ENCODE peak calls at places on chromosome 22, in nine cellular contexts. S is kidney epithelial cell, Z is epithelial cell of proximal tubule, L is GM23248, C is AG09309, Y is A549, G is bronchial epithelial cell, B is cardiac muscle cell, V is upper lobe of right lung. J is an unnamed sample.

GRCh38 chr22:36798671-36799066 is 18.2 kb downstream of the PVALB start:
- DNase-seq in S (no peak), Z (no peak), L (no peak), C (no peak), Y (no peak), G (no peak), B (no peak), V (no peak), J (no peak)

GRCh38 chr22:30821381-30821780 is 126.7 kb downstream of the OSBP2 start:
- DNase-seq in S (no peak), Z (no peak), L (no peak), C (no peak), Y (no peak), G (no peak), B (no peak), V (peak; percentile 7), J (no peak)

GRCh38 chr22:23054531-23055257 is 15.6 kb upstream of the GNAZ start:
- DNase-seq in S (no peak), Z (peak; percentile 10), L (no peak), C (no peak), Y (no peak), G (no peak), B (no peak), V (peak; percentile 36), J (no peak)

GRCh38 chr22:37824674-37825641 is 1.8 kb downstream of the GALR3 start:
- DNase-seq in S (no peak), Z (no peak), L (peak; percentile 46), C (no peak), Y (no peak), G (no peak), B (no peak), V (no peak), J (no peak)

GRCh38 chr22:36863281-36863680 is 2.5 kb downstream of the NCF4 start:
- DNase-seq in S (no peak), Z (no peak), L (no peak), C (no peak), Y (no peak), G (no peak), B (no peak), V (peak; percentile 50), J (no peak)

GRCh38 chr22:48403521-48403921 is 1424.2 kb downstream of the BRD1 start:
- DNase-seq in S (no peak), Z (no peak), L (no peak), C (no peak), Y (no peak), G (no peak), B (no peak), V (no peak), J (no peak)

GRCh38 chr22:30843245-30843644 is 125.3 kb downstream of the MORC2 start:
- DNase-seq in S (no peak), Z (no peak), L (no peak), C (no peak), Y (no peak), G (no peak), B (no peak), V (peak; percentile 3), J (peak; percentile 27)

GRCh38 chr22:37203354-37204044 is 8.8 kb downstream of the SSTR3 start:
- DNase-seq in S (no peak), Z (no peak), L (no peak), C (no peak), Y (no peak), G (no peak), B (no peak), V (peak; percentile 49), J (no peak)

GRCh38 chr22:29290061-29290460 is 16.4 kb upstream of the GAS2L1 start:
- DNase-seq in S (no peak), Z (no peak), L (no peak), C (no peak), Y (no peak), G (no peak), B (no peak), V (no peak), J (no peak)

GRCh38 chr22:39528681-39529486 is 3.7 kb downstream of the RPS19BP1 start:
- DNase-seq in S (no peak), Z (no peak), L (peak; percentile 95), C (peak; percentile 75), Y (peak; percentile 53), G (peak; percentile 71), B (peak; percentile 92), V (peak; percentile 95), J (peak; percentile 74)

GRCh38 chr22:39530136-39530535 is 2.4 kb downstream of the RPS19BP1 start:
- DNase-seq in S (no peak), Z (no peak), L (no peak), C (no peak), Y (no peak), G (no peak), B (no peak), V (no peak), J (no peak)

GRCh38 chr22:39530692-39531331 is 1.7 kb downstream of the RPS19BP1 start:
- DNase-seq in S (no peak), Z (no peak), L (peak; percentile 68), C (no peak), Y (no peak), G (peak; percentile 47), B (peak; percentile 44), V (no peak), J (no peak)

GRCh38 chr22:39528080-39528661 is 4.4 kb downstream of the RPS19BP1 start:
- DNase-seq in S (no peak), Z (no peak), L (no peak), C (no peak), Y (no peak), G (no peak), B (no peak), V (no peak), J (no peak)

DNA sequence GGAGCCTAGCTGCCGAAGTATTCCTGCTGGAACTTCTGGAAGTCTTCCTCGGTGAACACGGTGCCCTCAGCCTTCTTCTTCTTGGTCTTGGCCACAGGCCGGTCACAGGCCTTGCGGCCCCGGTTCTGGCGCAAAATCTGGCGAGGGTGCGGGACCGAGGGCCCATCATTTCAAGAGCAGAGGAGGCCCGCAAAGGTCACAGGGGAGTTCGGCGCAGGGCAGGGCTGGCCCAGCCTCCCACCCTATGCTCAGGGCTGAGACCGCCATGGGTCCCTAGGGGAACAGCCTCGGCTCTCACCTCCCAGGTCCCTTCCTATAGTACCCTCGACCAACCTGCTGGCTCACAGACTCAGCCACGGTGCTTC is 3.1 kb downstream of the RPS19BP1 start:
- DNase-seq in S (no peak), Z (no peak), L (no peak), C (no peak), Y (no peak), G (no peak), B (no peak), V (no peak), J (no peak)
- H3K4me3 ChIP-seq in S (no peak overlapping the region), Z (no peak overlapping the region), L (no peak overlapping the region), C (no peak overlapping the region), Y (no peak overlapping the region), G (no peak overlapping the region), B (no peak overlapping the region), V (no peak overlapping the region), J (no peak overlapping the region)

GRCh38 chr22:43127166-43127908 is 15.9 kb downstream of the MCAT start:
- DNase-seq in S (no peak), Z (no peak), L (no peak), C (no peak), Y (no peak), G (peak; percentile 81), B (no peak), V (no peak), J (no peak)
- H3K4me3 ChIP-seq in S (no peak overlapping the region), Z (no peak overlapping the region), L (no peak overlapping the region), C (no peak overlapping the region), Y (no peak overlapping the region), G (peak overlapping the region; percentile 53), B (no peak overlapping the region), V (no peak overlapping the region), J (no peak overlapping the region)

GRCh38 chr22:19519041-19519926 is 4.9 kb downstream of the CLDN5 start:
- DNase-seq in S (no peak), Z (no peak), L (no peak), C (no peak), Y (no peak), G (no peak), B (no peak), V (no peak), J (no peak)

GRCh38 chr22:19522190-19522880 is 1.9 kb downstream of the CLDN5 start:
- DNase-seq in S (no peak), Z (no peak), L (no peak), C (no peak), Y (no peak), G (no peak), B (no peak), V (no peak), J (no peak)

GRCh38 chr22:19520007-19520406 is 4.2 kb downstream of the CLDN5 start:
- DNase-seq in S (no peak), Z (no peak), L (no peak), C (no peak), Y (no peak), G (no peak), B (no peak), V (no peak), J (no peak)

GRCh38 chr22:19522881-19523239 is 1.4 kb downstream of the CLDN5 start:
- DNase-seq in S (no peak), Z (no peak), L (no peak), C (no peak), Y (no peak), G (no peak), B (no peak), V (no peak), J (no peak)

GRCh38 chr22:19520566-19521305 is 3.5 kb downstream of the CLDN5 start:
- DNase-seq in S (no peak), Z (no peak), L (no peak), C (no peak), Y (no peak), G (no peak), B (no peak), V (peak; percentile 19), J (no peak)
- H3K4me3 ChIP-seq in S (no peak overlapping the region), Z (no peak overlapping the region), L (no peak overlapping the region), C (no peak overlapping the region), Y (no peak overlapping the region), G (no peak overlapping the region), B (no peak overlapping the region), V (peak overlapping the region; percentile 49), J (no peak overlapping the region)

DNA sequence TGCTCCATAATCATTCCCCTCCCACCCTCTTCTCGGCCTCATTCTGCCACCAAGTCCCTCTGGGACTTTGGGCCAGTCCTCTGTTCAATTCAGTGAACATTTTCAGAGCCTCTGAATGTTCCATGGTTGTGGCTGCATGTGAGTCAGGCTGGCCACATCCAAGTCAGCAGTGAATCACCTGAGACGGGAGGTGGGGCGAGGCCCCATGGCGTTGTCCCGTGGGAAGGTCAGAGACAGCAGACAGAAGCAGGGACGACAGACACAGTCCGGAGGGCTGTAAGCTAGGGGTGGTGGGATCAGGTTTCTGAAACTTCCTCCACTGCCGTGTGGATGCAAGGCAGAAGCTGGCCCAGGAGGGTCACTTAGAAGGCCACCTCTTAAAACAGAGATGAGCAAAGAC is 324.8 kb downstream of the MN1 start:
- DNase-seq in S (peak; percentile 69), Z (no peak), L (peak; percentile 94), C (no peak), Y (peak; percentile 60), G (peak; percentile 92), B (peak; percentile 28), V (no peak), J (no peak)
- H3K4me3 ChIP-seq in S (no peak overlapping the region), Z (no peak overlapping the region), L (no peak overlapping the region), C (no peak overlapping the region), Y (no peak overlapping the region), G (no peak overlapping the region), B (no peak overlapping the region), V (no peak overlapping the region), J (no peak overlapping the region)

J was measured in skeletal muscle cell.